ENCODE peak calls at places on chromosome 1, in five cellular contexts. R is activated CD8-positive, alpha-beta memory T cell treated with anti-CD3 and anti-CD28 coated beads, Interleukin-2, amount 50 U/mL, for 48 hours; U is RPMI7951; F is naive B cell; Y is HEK293T. J is an unnamed sample.
A peak's percentile ranks its signal among the peaks of the same experiment; 100 is the strongest.

GRCh38 chr1:85849660-85850059 is 141.4 kb upstream of the ZNHIT6 start:
- DNase-seq in R (no peak), Y (no peak), F (no peak), U (no peak), J (no peak)

GRCh38 chr1:50603274-50604271 is 180.3 kb upstream of the DMRTA2 start:
- DNase-seq in F (no peak), U (no peak), Y (no peak), R (no peak), J (no peak)

GRCh38 chr1:28456078-28456477 is 49.8 kb upstream of the RCC1 start:
- DNase-seq in U (peak; percentile 83), Y (no peak), F (no peak), R (no peak), J (no peak)

GRCh38 chr1:224251741-224252146 is 68.7 kb downstream of the DEGS1 start:
- DNase-seq in R (no peak), U (no peak), Y (no peak), F (no peak), J (no peak)

GRCh38 chr1:173297798-173298391 is 90.8 kb upstream of the TNFSF4 start:
- DNase-seq in U (no peak), Y (no peak), R (no peak), F (no peak), J (no peak)

GRCh38 chr1:237759371-237759770 is 131.4 kb downstream of the ZP4 start:
- DNase-seq in U (no peak), R (no peak), Y (no peak), F (no peak), J (no peak)

GRCh38 chr1:198169704-198170103 is 12.9 kb downstream of the NEK7 start:
- DNase-seq in F (no peak), Y (no peak), R (no peak), U (no peak), J (no peak)

GRCh38 chr1:177209357-177209756 is 38.6 kb downstream of the BRINP2 start:
- DNase-seq in Y (peak; percentile 26), F (no peak), U (peak; percentile 99), R (no peak), J (no peak)

GRCh38 chr1:244735404-244735803 is 82.5 kb downstream of the DESI2 start:
- DNase-seq in U (no peak), Y (no peak), R (no peak), F (no peak), J (no peak)

GRCh38 chr1:231192620-231193163 is 30.8 kb downstream of the TRIM67 start:
- DNase-seq in F (no peak), Y (no peak), R (no peak), U (peak; percentile 94), J (no peak)